ENCODE peak calls at places on chromosomes 1 and 21, in four cellular contexts. U, F, N and X are unnamed samples.

GRCh38 chr1:166588741-166589140 is 250.5 kb upstream of the POGK start:
- DNase-seq in U (no peak), F (no peak), N (no peak), X (no peak)

GRCh38 chr21:41610042-41610839 is 102.3 kb upstream of the TMPRSS2 start:
- DNase-seq in U (peak; percentile 60), F (peak; percentile 74), N (no peak), X (peak; percentile 33)

GRCh38 chr1:11600901-11601300 is 53.3 kb downstream of the FBXO2 start:
- DNase-seq in U (no peak), F (no peak), N (no peak), X (no peak)

GRCh38 chr1:9784508-9785133 is 39.1 kb downstream of the CLSTN1 start:
- DNase-seq in U (peak; percentile 63), F (peak; percentile 64), N (no peak), X (peak; percentile 74)

GRCh38 chr1:234944439-234945369 is 183.9 kb downstream of the TOMM20 start:
- DNase-seq in U (no peak), F (no peak), N (no peak), X (no peak)

GRCh38 chr1:220921498-220921897 is 42.3 kb downstream of the HLX start:
- DNase-seq in U (no peak), F (no peak), N (no peak), X (no peak)

GRCh38 chr21:36847189-36847588 is 119.3 kb downstream of the HLCS start:
- DNase-seq in U (peak; percentile 59), F (no peak), N (no peak), X (peak; percentile 62)

GRCh38 chr1:167706363-167706762 is 15.4 kb upstream of the MPZL1 start:
- DNase-seq in U (no peak), F (no peak), N (no peak), X (no peak)

GRCh38 chr1:81305997-81306452 is 494.7 kb upstream of the ADGRL2 start:
- DNase-seq in U (no peak), F (no peak), N (no peak), X (peak; percentile 14)

GRCh38 chr21:39671986-39672385 is 59.2 kb downstream of the B3GALT5 start:
- DNase-seq in U (no peak), F (no peak), N (no peak), X (no peak)

GRCh38 chr1:204417231-204417997 is 5.8 kb upstream of the PPP1R15B start:
- DNase-seq in U (peak; percentile 74), F (peak; percentile 73), N (no peak), X (peak; percentile 94)

GRCh38 chr1:40268211-40268610 is 10.2 kb downstream of the ZMPSTE24 start:
- DNase-seq in U (no peak), F (no peak), N (no peak), X (no peak)

GRCh38 chr1:39159224-39160036 is 45.1 kb upstream of the MACF1 start:
- DNase-seq in U (peak; percentile 75), F (no peak), N (no peak), X (no peak)

GRCh38 chr1:224381880-224382548 is 25.3 kb downstream of the CNIH4 start:
- DNase-seq in U (no peak), F (no peak), N (no peak), X (no peak)

GRCh38 chr1:235327559-235328270 is at the start of gene ARID4B:
- DNase-seq in U (no peak), F (peak; percentile 98), N (no peak), X (peak; percentile 31)

GRCh38 chr1:99964806-99965205 is 5.0 kb upstream of the SLC35A3 start:
- DNase-seq in U (peak; percentile 7), F (no peak), N (no peak), X (no peak)

GRCh38 chr1:84255586-84255985 is 45.9 kb upstream of the SAMD13 start:
- DNase-seq in U (no peak), F (peak; percentile 12), N (no peak), X (no peak)

GRCh38 chr1:160377585-160378206 is 10.8 kb downstream of the NHLH1 start:
- DNase-seq in U (no peak), F (no peak), N (no peak), X (no peak)

GRCh38 chr1:115356356-115356755 is 18.3 kb upstream of the NGF start:
- DNase-seq in U (no peak), F (no peak), N (no peak), X (no peak)

GRCh38 chr1:112054504-112054903 is 65.0 kb upstream of the KCND3 start:
- DNase-seq in U (no peak), F (no peak), N (no peak), X (no peak)

GRCh38 chr1:6572653-6573383 is 7.0 kb upstream of the ZBTB48 start:
- DNase-seq in U (peak; percentile 78), F (no peak), N (no peak), X (no peak)

GRCh38 chr1:11539850-11540772 is 61.2 kb downstream of the DISP3 start:
- DNase-seq in U (no peak), F (no peak), N (no peak), X (no peak)

GRCh38 chr1:23168079-23168461 is 586 bp downstream of the LUZP1 start:
- DNase-seq in U (no peak), F (peak; percentile 70), N (no peak), X (no peak)

GRCh38 chr1:117059334-117059677 is 820 bp upstream of the TTF2 start:
- DNase-seq in U (peak; percentile 24), F (peak; percentile 65), N (no peak), X (peak; percentile 36)

GRCh38 chr21:42232176-42232825 is 13.4 kb downstream of the ABCG1 start:
- DNase-seq in U (no peak), F (no peak), N (no peak), X (no peak)

GRCh38 chr1:109884242-109884891 is 26.3 kb upstream of the CSF1 start:
- DNase-seq in U (no peak), F (no peak), N (no peak), X (no peak)

GRCh38 chr1:25447547-25447946 is 16.9 kb downstream of the MACO1 start:
- DNase-seq in U (no peak), F (no peak), N (no peak), X (no peak)

DNA sequence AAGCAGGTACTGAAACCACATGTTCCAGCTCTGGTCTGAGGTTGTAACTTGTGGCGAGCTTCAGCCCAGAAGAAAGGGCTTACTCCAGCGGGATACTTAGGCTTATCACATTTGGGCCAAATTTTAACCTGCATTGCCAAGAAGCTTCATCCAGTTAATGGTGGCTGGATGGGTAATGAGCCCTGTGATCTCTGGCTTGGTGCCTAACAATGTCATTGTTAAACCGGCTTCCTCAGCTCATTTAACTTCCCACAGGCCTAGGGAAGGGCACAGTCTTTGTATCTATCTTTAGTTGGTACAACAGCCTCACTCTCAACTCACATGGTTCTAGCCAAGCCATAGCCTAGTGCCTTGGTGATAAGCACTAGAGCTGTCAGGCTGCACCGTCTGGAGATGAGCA is 43.6 kb upstream of the CCDC190 start:
- DNase-seq in U (no peak), F (no peak), N (no peak), X (no peak)
- TF ChIP-seq MAFK in U (no peak), F (no peak), N (no peak), X (no peak)

GRCh38 chr1:35049116-35049515 is 17.4 kb upstream of the ZMYM6 start:
- DNase-seq in U (no peak), F (no peak), N (no peak), X (no peak)

GRCh38 chr1:35046730-35047129 is 15.0 kb upstream of the ZMYM6 start:
- DNase-seq in U (no peak), F (no peak), N (no peak), X (no peak)

GRCh38 chr1:35044406-35044805 is 12.7 kb upstream of the ZMYM6 start:
- DNase-seq in U (no peak), F (no peak), N (no peak), X (no peak)

GRCh38 chr1:35043498-35043897 is 11.8 kb upstream of the ZMYM6 start:
- DNase-seq in U (no peak), F (no peak), N (no peak), X (no peak)

DNA sequence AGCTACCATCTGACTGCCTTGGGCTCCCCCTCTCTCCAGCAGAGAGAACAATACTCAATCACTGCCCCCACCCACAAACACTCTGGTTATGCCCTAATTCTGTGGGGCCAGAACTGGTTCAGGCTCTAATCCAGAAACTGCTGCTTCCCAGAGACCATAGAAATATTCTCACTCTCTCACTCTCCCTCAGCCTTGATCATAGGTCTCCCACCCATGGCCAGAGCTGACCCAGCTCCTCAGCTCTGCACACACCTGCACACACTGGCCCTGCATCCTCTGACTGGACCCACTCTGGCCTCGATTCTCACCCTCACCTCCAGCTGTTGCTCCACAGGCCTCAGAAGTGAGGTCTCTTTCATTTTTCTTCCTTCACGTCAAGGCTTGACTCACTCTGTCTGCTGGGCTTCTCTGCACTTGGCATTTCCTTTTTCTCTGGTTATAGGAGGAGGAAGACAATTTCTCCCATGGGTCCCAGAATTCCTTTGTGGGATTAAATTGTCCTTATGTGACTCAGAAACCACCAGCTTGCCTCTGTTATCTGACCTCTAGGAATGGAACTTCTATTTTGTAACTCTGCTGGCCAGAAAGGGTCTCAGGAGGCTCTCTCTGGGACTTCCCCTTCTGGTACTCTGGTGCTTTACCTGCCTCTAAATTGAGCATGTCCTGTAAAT is 15.6 kb upstream of the ZMYM6 start:
- DNase-seq in U (no peak), F (no peak), N (no peak), X (no peak)
- TF ChIP-seq JUN in U (no peak), F (no peak), N (no peak), X (no peak)

GRCh38 chr1:44221793-44222192 is 8.5 kb downstream of the DMAP1 start:
- DNase-seq in U (no peak), F (no peak), N (no peak), X (no peak)
- TF ChIP-seq MAFK in U (no peak), F (no peak), N (no peak), X (no peak)

DNA sequence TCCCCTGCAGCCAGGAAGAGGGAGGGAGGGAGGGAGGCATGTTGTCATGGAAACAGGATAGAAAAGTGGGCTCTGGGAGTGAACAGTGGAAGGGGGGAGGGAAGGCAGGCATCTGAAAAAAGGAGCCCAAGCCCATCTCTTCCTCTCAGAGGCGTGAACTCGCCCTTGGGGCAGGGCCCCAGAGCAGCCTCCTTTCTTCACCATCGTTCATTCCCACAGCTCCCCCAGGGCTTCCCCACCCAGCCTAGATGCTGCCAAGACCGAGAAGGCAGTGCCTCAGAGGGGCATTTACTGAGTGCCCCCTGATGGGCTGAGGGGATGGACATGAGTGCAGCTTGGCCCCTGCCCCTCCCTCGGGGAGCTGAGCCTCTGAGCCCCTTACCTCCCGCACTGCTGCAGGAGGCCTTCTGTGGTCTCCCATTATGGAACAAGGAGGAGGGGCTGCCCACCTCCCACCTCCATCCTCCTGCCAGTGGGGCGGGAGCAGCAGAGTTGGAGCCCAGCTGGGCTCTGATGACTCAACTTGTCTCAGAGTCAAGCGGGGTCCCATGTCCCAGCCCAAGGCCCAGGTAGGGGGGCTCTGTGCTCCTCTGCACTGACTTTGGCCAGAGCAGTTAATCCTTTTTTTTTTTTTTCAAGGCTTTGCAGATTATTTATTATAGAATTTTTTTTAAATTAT is 39.1 kb upstream of the KIF21B start:
- DNase-seq in U (no peak), F (no peak), N (no peak), X (no peak)
- TF ChIP-seq JUN in U (no peak), F (no peak), N (no peak), X (no peak)

DNA sequence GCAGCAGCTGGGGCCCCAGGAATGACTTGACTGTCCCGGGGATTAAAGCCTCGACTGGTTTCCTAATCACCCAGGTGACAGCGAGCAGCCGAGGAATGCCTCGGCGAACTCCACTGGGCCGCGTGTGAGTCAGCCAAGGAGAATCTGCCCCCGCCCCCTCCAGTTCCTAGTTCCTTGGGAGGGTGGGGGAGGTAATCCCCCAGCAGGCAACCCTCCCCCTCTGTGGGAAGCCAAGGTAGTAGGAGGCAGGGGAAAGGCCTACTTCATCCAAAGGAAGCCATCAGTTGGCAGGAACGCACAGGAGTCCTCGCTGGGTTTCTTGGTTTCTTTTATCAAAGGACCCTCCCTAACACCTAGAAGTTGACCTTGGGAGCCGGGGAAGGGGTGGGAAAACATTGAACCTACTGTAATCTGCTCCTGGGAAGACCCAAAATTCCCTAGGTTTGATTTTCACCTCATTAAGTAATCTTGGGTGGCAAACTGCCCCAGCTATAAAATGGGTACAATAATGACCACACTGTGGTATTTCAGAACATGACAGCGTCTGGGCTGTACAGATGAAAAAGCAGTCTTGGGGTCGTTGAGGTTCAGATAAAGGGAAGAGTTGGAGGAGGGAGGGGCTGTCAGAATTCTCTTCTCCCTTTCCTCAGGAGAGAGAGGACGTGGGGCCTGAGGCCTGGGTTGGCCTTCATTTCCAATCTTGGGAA is 1.4 kb downstream of the TENT5B start:
- DNase-seq in U (no peak), F (peak; percentile 88), N (no peak), X (peak; percentile 83)
- TF ChIP-seq MAFK in U (no peak), F (no peak), N (no peak), X (no peak)